ENCODE peak calls at places on chromosomes 1 and 21, in seven cellular contexts. One of them, this sample, is unnamed.

GRCh38 chr1:80392529-80392928 is 1386.0 kb upstream of the ADGRL4 start:
- DNase-seq in right lobe of liver: no peak
- DNase-seq in neuronal stem cell: no peak
- DNase-seq in ascending aorta: no peak
- DNase-seq in breast epithelium: no peak
- DNase-seq in CD4-positive, CD25-positive, alpha-beta regulatory T cell: no peak
- DNase-seq in mesendoderm: no peak
- DNase-seq in this sample: no peak

GRCh38 chr1:152577168-152577567 is 3.1 kb downstream of the LCE3D start:
- DNase-seq in mesendoderm: no peak
- DNase-seq in CD4-positive, CD25-positive, alpha-beta regulatory T cell: no peak
- DNase-seq in right lobe of liver: no peak
- DNase-seq in breast epithelium: no peak
- DNase-seq in ascending aorta: no peak
- DNase-seq in neuronal stem cell: no peak
- DNase-seq in this sample: no peak

GRCh38 chr1:73674945-73675561 is 522.9 kb downstream of the LRRIQ3 start:
- DNase-seq in CD4-positive, CD25-positive, alpha-beta regulatory T cell: no peak
- DNase-seq in right lobe of liver: no peak
- DNase-seq in neuronal stem cell: no peak
- DNase-seq in mesendoderm: peak
- DNase-seq in breast epithelium: no peak
- DNase-seq in ascending aorta: no peak
- DNase-seq in this sample: no peak

GRCh38 chr21:43972850-43973633 is 39.1 kb upstream of the TRAPPC10 start:
- DNase-seq in breast epithelium: no peak
- DNase-seq in mesendoderm: no peak
- DNase-seq in right lobe of liver: no peak
- DNase-seq in CD4-positive, CD25-positive, alpha-beta regulatory T cell: no peak
- DNase-seq in neuronal stem cell: no peak
- DNase-seq in ascending aorta: no peak
- DNase-seq in this sample: no peak

GRCh38 chr1:29319300-29320110 is 83.2 kb downstream of the PTPRU start:
- DNase-seq in neuronal stem cell: no peak
- DNase-seq in breast epithelium: no peak
- DNase-seq in ascending aorta: no peak
- DNase-seq in right lobe of liver: no peak
- DNase-seq in CD4-positive, CD25-positive, alpha-beta regulatory T cell: no peak
- DNase-seq in mesendoderm: no peak
- DNase-seq in this sample: no peak

GRCh38 chr1:44640178-44640865 is 34.0 kb downstream of the TMEM53 start:
- DNase-seq in neuronal stem cell: no peak
- DNase-seq in right lobe of liver: no peak
- DNase-seq in CD4-positive, CD25-positive, alpha-beta regulatory T cell: no peak
- DNase-seq in mesendoderm: no peak
- DNase-seq in breast epithelium: no peak
- DNase-seq in ascending aorta: no peak
- DNase-seq in this sample: no peak

GRCh38 chr1:29410476-29410875 is 174.2 kb downstream of the PTPRU start:
- DNase-seq in neuronal stem cell: no peak
- DNase-seq in mesendoderm: no peak
- DNase-seq in right lobe of liver: no peak
- DNase-seq in breast epithelium: no peak
- DNase-seq in ascending aorta: no peak
- DNase-seq in CD4-positive, CD25-positive, alpha-beta regulatory T cell: no peak
- DNase-seq in this sample: no peak

GRCh38 chr21:35210093-35210492 is 161.0 kb upstream of the RUNX1 start:
- DNase-seq in right lobe of liver: no peak
- DNase-seq in ascending aorta: no peak
- DNase-seq in CD4-positive, CD25-positive, alpha-beta regulatory T cell: no peak
- DNase-seq in mesendoderm: no peak
- DNase-seq in breast epithelium: no peak
- DNase-seq in neuronal stem cell: no peak
- DNase-seq in this sample: no peak

GRCh38 chr1:160639652-160640051 is 7.2 kb downstream of the SLAMF1 start:
- DNase-seq in neuronal stem cell: no peak
- DNase-seq in ascending aorta: no peak
- DNase-seq in right lobe of liver: peak
- DNase-seq in CD4-positive, CD25-positive, alpha-beta regulatory T cell: no peak
- DNase-seq in breast epithelium: no peak
- DNase-seq in mesendoderm: no peak
- DNase-seq in this sample: no peak

GRCh38 chr21:18954415-18954972 is 550.9 kb upstream of the TMPRSS15 start:
- DNase-seq in mesendoderm: no peak
- DNase-seq in neuronal stem cell: no peak
- DNase-seq in CD4-positive, CD25-positive, alpha-beta regulatory T cell: no peak
- DNase-seq in breast epithelium: no peak
- DNase-seq in ascending aorta: no peak
- DNase-seq in right lobe of liver: no peak
- DNase-seq in this sample: no peak

GRCh38 chr1:229454056-229454455 is 20.2 kb upstream of the ACTA1 start:
- DNase-seq in breast epithelium: no peak
- DNase-seq in ascending aorta: no peak
- DNase-seq in mesendoderm: peak
- DNase-seq in right lobe of liver: no peak
- DNase-seq in CD4-positive, CD25-positive, alpha-beta regulatory T cell: no peak
- DNase-seq in neuronal stem cell: no peak
- DNase-seq in this sample: no peak

GRCh38 chr1:26833432-26834405 is 7.2 kb downstream of the ZDHHC18 start:
- DNase-seq in breast epithelium: no peak
- DNase-seq in right lobe of liver: no peak
- DNase-seq in mesendoderm: no peak
- DNase-seq in ascending aorta: peak
- DNase-seq in CD4-positive, CD25-positive, alpha-beta regulatory T cell: peak
- DNase-seq in neuronal stem cell: no peak
- DNase-seq in this sample: no peak

GRCh38 chr21:35045539-35046222 is 3.4 kb downstream of the RUNX1 start:
- DNase-seq in breast epithelium: no peak
- DNase-seq in CD4-positive, CD25-positive, alpha-beta regulatory T cell: peak
- DNase-seq in right lobe of liver: no peak
- DNase-seq in neuronal stem cell: no peak
- DNase-seq in ascending aorta: no peak
- DNase-seq in mesendoderm: no peak
- DNase-seq in this sample: no peak

GRCh38 chr1:41102208-41102607 is 80.7 kb upstream of the SLFNL1 start:
- DNase-seq in CD4-positive, CD25-positive, alpha-beta regulatory T cell: no peak
- DNase-seq in breast epithelium: peak
- DNase-seq in mesendoderm: no peak
- DNase-seq in neuronal stem cell: no peak
- DNase-seq in right lobe of liver: peak
- DNase-seq in ascending aorta: peak
- DNase-seq in this sample: no peak

GRCh38 chr21:15631342-15631741 is 98.4 kb upstream of the USP25 start:
- DNase-seq in ascending aorta: no peak
- DNase-seq in breast epithelium: no peak
- DNase-seq in right lobe of liver: no peak
- DNase-seq in neuronal stem cell: no peak
- DNase-seq in mesendoderm: no peak
- DNase-seq in CD4-positive, CD25-positive, alpha-beta regulatory T cell: no peak
- DNase-seq in this sample: no peak

GRCh38 chr1:206715120-206715519 is 30.4 kb downstream of the MAPKAPK2 start:
- DNase-seq in ascending aorta: no peak
- DNase-seq in right lobe of liver: no peak
- DNase-seq in breast epithelium: no peak
- DNase-seq in neuronal stem cell: no peak
- DNase-seq in mesendoderm: no peak
- DNase-seq in CD4-positive, CD25-positive, alpha-beta regulatory T cell: no peak
- DNase-seq in this sample: no peak

GRCh38 chr1:206714331-206715058 is 29.8 kb downstream of the MAPKAPK2 start:
- DNase-seq in mesendoderm: no peak
- DNase-seq in ascending aorta: no peak
- DNase-seq in CD4-positive, CD25-positive, alpha-beta regulatory T cell: no peak
- DNase-seq in neuronal stem cell: no peak
- DNase-seq in breast epithelium: no peak
- DNase-seq in right lobe of liver: no peak
- DNase-seq in this sample: no peak

GRCh38 chr1:206716519-206717236 is 32.0 kb downstream of the MAPKAPK2 start:
- DNase-seq in neuronal stem cell: no peak
- DNase-seq in CD4-positive, CD25-positive, alpha-beta regulatory T cell: no peak
- DNase-seq in mesendoderm: no peak
- DNase-seq in ascending aorta: no peak
- DNase-seq in breast epithelium: no peak
- DNase-seq in right lobe of liver: no peak
- DNase-seq in this sample: no peak

GRCh38 chr1:206717237-206717989 is 32.7 kb downstream of the MAPKAPK2 start:
- DNase-seq in breast epithelium: no peak
- DNase-seq in ascending aorta: no peak
- DNase-seq in neuronal stem cell: no peak
- DNase-seq in right lobe of liver: no peak
- DNase-seq in CD4-positive, CD25-positive, alpha-beta regulatory T cell: peak
- DNase-seq in mesendoderm: no peak
- DNase-seq in this sample: no peak

DNA sequence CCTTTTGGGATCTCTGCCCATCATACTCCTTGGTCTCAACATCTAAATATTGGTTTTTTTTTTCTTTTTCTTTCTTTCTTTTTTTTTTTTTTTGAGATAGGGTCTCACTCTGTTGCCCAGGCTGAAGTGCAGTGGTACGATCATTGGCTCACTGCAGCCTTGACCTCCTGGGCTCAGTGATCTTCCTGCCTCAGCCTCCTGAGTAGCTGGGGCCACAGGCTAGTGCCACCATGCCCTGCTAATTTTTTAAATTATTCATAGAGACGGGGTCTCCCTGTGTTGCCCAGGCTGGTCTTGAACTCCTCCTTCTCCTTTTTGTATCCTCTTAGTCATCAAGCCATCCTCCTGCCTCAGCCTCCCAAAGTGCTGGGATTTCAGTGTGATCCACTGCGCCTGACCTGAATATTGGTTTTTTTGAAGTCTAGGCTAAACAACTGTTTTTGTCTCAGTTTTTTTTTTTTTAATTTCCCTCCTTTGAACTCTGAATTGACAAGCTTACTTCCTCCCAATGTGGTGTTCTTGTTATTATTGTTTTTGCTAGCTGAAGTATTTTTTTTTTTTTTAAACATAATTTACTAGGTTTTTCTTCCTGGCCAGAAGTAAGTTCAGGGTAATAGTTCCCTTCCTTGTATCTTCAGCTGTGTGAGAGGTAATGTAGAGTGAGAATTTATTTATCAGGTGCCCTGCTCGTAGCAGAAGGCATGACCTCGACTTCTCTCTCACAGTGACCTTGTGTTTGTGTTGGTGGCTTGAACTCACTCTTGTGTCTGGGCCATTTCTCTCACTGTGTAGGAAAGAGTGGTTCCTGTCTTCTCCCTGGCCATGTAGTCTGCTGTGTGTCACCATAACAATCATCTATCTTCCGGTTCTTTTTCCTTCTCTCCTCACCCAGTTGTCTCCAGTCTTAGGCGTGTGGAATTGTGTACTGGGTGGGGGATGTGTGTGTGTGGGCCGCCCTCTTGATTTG is 31.1 kb downstream of the MAPKAPK2 start:
- DNase-seq in mesendoderm: no peak
- DNase-seq in CD4-positive, CD25-positive, alpha-beta regulatory T cell: peak
- DNase-seq in right lobe of liver: no peak
- DNase-seq in breast epithelium: no peak
- DNase-seq in ascending aorta: no peak
- DNase-seq in neuronal stem cell: no peak
- DNase-seq in this sample: no peak
- H3K27ac ChIP-seq in mesendoderm: no peak
- H3K27ac ChIP-seq in CD4-positive, CD25-positive, alpha-beta regulatory T cell: peak
- H3K27ac ChIP-seq in right lobe of liver: peak
- H3K27ac ChIP-seq in breast epithelium: peak
- H3K27ac ChIP-seq in ascending aorta: no peak
- H3K27ac ChIP-seq in neuronal stem cell: no peak
- H3K27ac ChIP-seq in this sample: no peak

GRCh38 chr1:246080031-246080430 is 427.0 kb downstream of the SMYD3 start:
- DNase-seq in CD4-positive, CD25-positive, alpha-beta regulatory T cell: no peak
- DNase-seq in mesendoderm: no peak
- DNase-seq in ascending aorta: no peak
- DNase-seq in neuronal stem cell: no peak
- DNase-seq in right lobe of liver: no peak
- DNase-seq in breast epithelium: no peak
- DNase-seq in this sample: no peak

GRCh38 chr1:246081856-246082668 is 425.0 kb downstream of the SMYD3 start:
- DNase-seq in breast epithelium: no peak
- DNase-seq in ascending aorta: no peak
- DNase-seq in CD4-positive, CD25-positive, alpha-beta regulatory T cell: no peak
- DNase-seq in neuronal stem cell: no peak
- DNase-seq in mesendoderm: no peak
- DNase-seq in right lobe of liver: no peak
- DNase-seq in this sample: no peak

GRCh38 chr1:246078888-246079252 is 428.2 kb downstream of the SMYD3 start:
- DNase-seq in right lobe of liver: no peak
- DNase-seq in ascending aorta: no peak
- DNase-seq in mesendoderm: no peak
- DNase-seq in breast epithelium: no peak
- DNase-seq in neuronal stem cell: no peak
- DNase-seq in CD4-positive, CD25-positive, alpha-beta regulatory T cell: no peak
- DNase-seq in this sample: no peak

GRCh38 chr1:246081138-246081702 is 425.9 kb downstream of the SMYD3 start:
- DNase-seq in breast epithelium: no peak
- DNase-seq in mesendoderm: no peak
- DNase-seq in neuronal stem cell: no peak
- DNase-seq in CD4-positive, CD25-positive, alpha-beta regulatory T cell: peak
- DNase-seq in ascending aorta: no peak
- DNase-seq in right lobe of liver: no peak
- DNase-seq in this sample: no peak

GRCh38 chr1:246083416-246083815 is 423.7 kb downstream of the SMYD3 start:
- DNase-seq in mesendoderm: no peak
- DNase-seq in breast epithelium: no peak
- DNase-seq in right lobe of liver: no peak
- DNase-seq in ascending aorta: no peak
- DNase-seq in neuronal stem cell: no peak
- DNase-seq in CD4-positive, CD25-positive, alpha-beta regulatory T cell: no peak
- DNase-seq in this sample: no peak
- H3K27ac ChIP-seq in mesendoderm: no peak
- H3K27ac ChIP-seq in breast epithelium: no peak
- H3K27ac ChIP-seq in right lobe of liver: no peak
- H3K27ac ChIP-seq in ascending aorta: no peak
- H3K27ac ChIP-seq in neuronal stem cell: no peak
- H3K27ac ChIP-seq in CD4-positive, CD25-positive, alpha-beta regulatory T cell: no peak
- H3K27ac ChIP-seq in this sample: no peak

DNA sequence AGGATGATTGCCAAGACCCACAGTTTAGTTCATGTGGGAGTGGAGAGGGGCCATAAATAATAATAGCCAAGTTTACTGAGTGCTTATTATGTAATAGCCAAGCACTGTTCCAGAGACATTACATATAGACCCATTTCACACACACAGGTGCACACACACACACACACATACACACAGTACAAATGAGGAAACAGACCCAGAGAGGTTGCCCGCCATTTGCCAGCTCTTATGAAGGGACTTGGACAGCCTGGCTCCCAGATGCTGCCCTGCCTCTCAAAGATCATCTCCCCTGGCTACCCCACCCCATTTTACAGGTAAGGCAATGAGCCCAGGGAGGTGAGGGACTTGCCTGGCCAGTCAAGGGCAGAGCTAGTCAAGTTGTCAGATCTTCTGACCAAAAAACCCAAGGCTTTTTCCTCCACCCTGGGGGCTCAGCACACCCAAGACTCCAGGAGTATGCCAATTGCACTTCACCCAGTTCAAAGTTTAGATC is 18.1 kb upstream of the BCAR3 start:
- DNase-seq in CD4-positive, CD25-positive, alpha-beta regulatory T cell: no peak
- DNase-seq in breast epithelium: no peak
- DNase-seq in neuronal stem cell: no peak
- DNase-seq in right lobe of liver: no peak
- DNase-seq in mesendoderm: no peak
- DNase-seq in ascending aorta: peak
- DNase-seq in this sample: no peak
- H3K27ac ChIP-seq in CD4-positive, CD25-positive, alpha-beta regulatory T cell: no peak
- H3K27ac ChIP-seq in breast epithelium: no peak
- H3K27ac ChIP-seq in neuronal stem cell: no peak
- H3K27ac ChIP-seq in right lobe of liver: no peak
- H3K27ac ChIP-seq in mesendoderm: no peak
- H3K27ac ChIP-seq in ascending aorta: no peak
- H3K27ac ChIP-seq in this sample: no peak

GRCh38 chr1:22259581-22260282 is 116.8 kb upstream of the WNT4 start:
- DNase-seq in breast epithelium: no peak
- DNase-seq in right lobe of liver: peak
- DNase-seq in mesendoderm: no peak
- DNase-seq in ascending aorta: no peak
- DNase-seq in CD4-positive, CD25-positive, alpha-beta regulatory T cell: no peak
- DNase-seq in neuronal stem cell: no peak
- DNase-seq in this sample: no peak
- H3K27ac ChIP-seq in breast epithelium: peak
- H3K27ac ChIP-seq in right lobe of liver: no peak
- H3K27ac ChIP-seq in mesendoderm: no peak
- H3K27ac ChIP-seq in ascending aorta: no peak
- H3K27ac ChIP-seq in CD4-positive, CD25-positive, alpha-beta regulatory T cell: no peak
- H3K27ac ChIP-seq in neuronal stem cell: no peak
- H3K27ac ChIP-seq in this sample: no peak